ENCODE peak calls at places on chromosomes 4 and X, in five cellular contexts. One of them, this sample, is unnamed.
A peak's percentile ranks its signal among the peaks of the same experiment; 100 is the strongest.

GRCh38 chr4:173009129-173009823 is 159.3 kb upstream of the GALNT7 start:
- DNase-seq in HCT116: no peak
- DNase-seq in endothelial cell of umbilical vein: no peak
- DNase-seq in K562: no peak
- DNase-seq in SK-N-SH: no peak
- DNase-seq in this sample: no peak

GRCh38 chrX:117429511-117429910 is 687.1 kb downstream of the KLHL13 start:
- DNase-seq in HCT116: no peak
- DNase-seq in endothelial cell of umbilical vein: no peak
- DNase-seq in K562: no peak
- DNase-seq in SK-N-SH: no peak
- DNase-seq in this sample: no peak

GRCh38 chrX:50827996-50828395 is 14.0 kb upstream of the SHROOM4 start:
- DNase-seq in HCT116: peak; percentile 27
- DNase-seq in endothelial cell of umbilical vein: peak; percentile 12
- DNase-seq in K562: no peak
- DNase-seq in SK-N-SH: no peak
- DNase-seq in this sample: no peak

GRCh38 chrX:133307637-133308485 is 89.7 kb upstream of the TFDP3 start:
- DNase-seq in HCT116: no peak
- DNase-seq in endothelial cell of umbilical vein: no peak
- DNase-seq in K562: peak; percentile 6
- DNase-seq in SK-N-SH: no peak
- DNase-seq in this sample: no peak

GRCh38 chr4:147388016-147388415 is 92.9 kb upstream of the EDNRA start:
- DNase-seq in HCT116: no peak
- DNase-seq in endothelial cell of umbilical vein: no peak
- DNase-seq in K562: no peak
- DNase-seq in SK-N-SH: no peak
- DNase-seq in this sample: no peak

GRCh38 chr4:23835814-23836478 is 53.9 kb downstream of the PPARGC1A start:
- DNase-seq in HCT116: no peak
- DNase-seq in endothelial cell of umbilical vein: no peak
- DNase-seq in K562: no peak
- DNase-seq in SK-N-SH: no peak
- DNase-seq in this sample: no peak

GRCh38 chrX:21940356-21940829 is at the start of gene SMS:
- DNase-seq in HCT116: no peak
- DNase-seq in endothelial cell of umbilical vein: peak; percentile 66
- DNase-seq in K562: peak; percentile 89
- DNase-seq in SK-N-SH: peak; percentile 88
- DNase-seq in this sample: peak; percentile 89

GRCh38 chr4:111031180-111031579 is 408.3 kb upstream of the PITX2 start:
- DNase-seq in HCT116: no peak
- DNase-seq in endothelial cell of umbilical vein: no peak
- DNase-seq in K562: no peak
- DNase-seq in SK-N-SH: no peak
- DNase-seq in this sample: no peak

GRCh38 chrX:38968344-38968743 is 167.1 kb downstream of the MID1IP1 start:
- DNase-seq in HCT116: no peak
- DNase-seq in endothelial cell of umbilical vein: no peak
- DNase-seq in K562: no peak
- DNase-seq in SK-N-SH: no peak
- DNase-seq in this sample: no peak

GRCh38 chr4:2384245-2384644 is 34.2 kb downstream of the ZFYVE28 start:
- DNase-seq in HCT116: no peak
- DNase-seq in endothelial cell of umbilical vein: no peak
- DNase-seq in K562: no peak
- DNase-seq in SK-N-SH: no peak
- DNase-seq in this sample: no peak
- TF ChIP-seq CTCF in HCT116: no peak
- TF ChIP-seq CTCF in endothelial cell of umbilical vein: no peak
- TF ChIP-seq CTCF in K562: no peak
- TF ChIP-seq CTCF in SK-N-SH: no peak
- TF ChIP-seq CTCF in this sample: no peak

GRCh38 chr4:81003549-81004240 is 26.8 kb upstream of the BMP3 start:
- DNase-seq in HCT116: no peak
- DNase-seq in endothelial cell of umbilical vein: no peak
- DNase-seq in K562: no peak
- DNase-seq in SK-N-SH: no peak
- DNase-seq in this sample: no peak
- TF ChIP-seq POLR2AphosphoS5 in HCT116: no peak
- TF ChIP-seq POLR2AphosphoS5 in endothelial cell of umbilical vein: no peak
- TF ChIP-seq POLR2AphosphoS5 in K562: no peak
- TF ChIP-seq POLR2AphosphoS5 in SK-N-SH: no peak
- TF ChIP-seq POLR2AphosphoS5 in this sample: no peak

GRCh38 chr4:145840162-145840768 is 98.4 kb downstream of the ZNF827 start:
- DNase-seq in HCT116: peak; percentile 35
- DNase-seq in endothelial cell of umbilical vein: peak; percentile 67
- DNase-seq in K562: peak; percentile 15
- DNase-seq in SK-N-SH: peak; percentile 62
- DNase-seq in this sample: no peak
- TF ChIP-seq CTCF in HCT116: peak; percentile 61
- TF ChIP-seq CTCF in endothelial cell of umbilical vein: peak; percentile 33
- TF ChIP-seq CTCF in K562: peak; percentile 35
- TF ChIP-seq CTCF in SK-N-SH: peak; percentile 64
- TF ChIP-seq CTCF in this sample: no peak

GRCh38 chrX:13101439-13102139 is 57.2 kb upstream of the FAM9C start:
- DNase-seq in HCT116: peak; percentile 73
- DNase-seq in endothelial cell of umbilical vein: peak; percentile 90
- DNase-seq in K562: peak; percentile 73
- DNase-seq in SK-N-SH: no peak
- DNase-seq in this sample: peak; percentile 85
- TF ChIP-seq POLR2AphosphoS5 in HCT116: peak; percentile 55
- TF ChIP-seq POLR2AphosphoS5 in endothelial cell of umbilical vein: peak; percentile 52
- TF ChIP-seq POLR2AphosphoS5 in K562: no peak
- TF ChIP-seq POLR2AphosphoS5 in SK-N-SH: peak; percentile 33
- TF ChIP-seq POLR2AphosphoS5 in this sample: no peak

GRCh38 chr4:153576443-153576774 is 107.7 kb upstream of the TLR2 start:
- DNase-seq in HCT116: no peak
- DNase-seq in endothelial cell of umbilical vein: no peak
- DNase-seq in K562: no peak
- DNase-seq in SK-N-SH: no peak
- DNase-seq in this sample: no peak
- TF ChIP-seq CTCF in HCT116: no peak
- TF ChIP-seq CTCF in endothelial cell of umbilical vein: no peak
- TF ChIP-seq CTCF in K562: no peak
- TF ChIP-seq CTCF in SK-N-SH: no peak
- TF ChIP-seq CTCF in this sample: peak; percentile 10

GRCh38 chr4:139035650-139036049 is 20.1 kb downstream of the NOCT start:
- DNase-seq in HCT116: no peak
- DNase-seq in endothelial cell of umbilical vein: no peak
- DNase-seq in K562: no peak
- DNase-seq in SK-N-SH: no peak
- DNase-seq in this sample: no peak
- TF ChIP-seq POLR2AphosphoS5 in HCT116: no peak
- TF ChIP-seq POLR2AphosphoS5 in endothelial cell of umbilical vein: no peak
- TF ChIP-seq POLR2AphosphoS5 in K562: no peak
- TF ChIP-seq POLR2AphosphoS5 in SK-N-SH: no peak
- TF ChIP-seq POLR2AphosphoS5 in this sample: peak; percentile 19

GRCh38 chrX:67781132-67781531 is 237.3 kb downstream of the AR start:
- DNase-seq in HCT116: no peak
- DNase-seq in endothelial cell of umbilical vein: no peak
- DNase-seq in K562: no peak
- DNase-seq in SK-N-SH: no peak
- DNase-seq in this sample: no peak
- TF ChIP-seq CTCF in HCT116: no peak
- TF ChIP-seq CTCF in endothelial cell of umbilical vein: peak; percentile 49
- TF ChIP-seq CTCF in K562: no peak
- TF ChIP-seq CTCF in SK-N-SH: no peak
- TF ChIP-seq CTCF in this sample: no peak

DNA sequence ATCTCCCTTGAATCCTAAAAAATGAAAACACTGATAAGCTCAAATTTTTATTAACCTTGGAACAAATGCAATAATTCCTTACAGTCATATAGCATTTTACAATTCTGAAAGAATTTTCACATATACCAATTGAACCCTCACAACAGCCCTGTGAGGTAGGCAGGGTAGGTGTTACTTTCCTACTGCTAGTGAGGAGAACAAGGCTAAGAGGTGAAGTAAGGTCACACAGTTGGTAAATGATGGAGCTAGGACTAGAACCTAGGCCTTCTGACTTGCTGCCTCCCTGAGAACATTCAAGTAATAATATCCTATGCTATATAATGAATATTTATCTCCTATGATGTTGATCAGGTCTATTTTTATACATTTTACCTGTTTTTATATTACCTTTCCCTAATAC is 9.7 kb downstream of the TAF9B start:
- DNase-seq in HCT116: no peak
- DNase-seq in endothelial cell of umbilical vein: no peak
- DNase-seq in K562: no peak
- DNase-seq in SK-N-SH: no peak
- DNase-seq in this sample: no peak
- TF ChIP-seq POLR2AphosphoS5 in HCT116: no peak
- TF ChIP-seq POLR2AphosphoS5 in endothelial cell of umbilical vein: no peak
- TF ChIP-seq POLR2AphosphoS5 in K562: no peak
- TF ChIP-seq POLR2AphosphoS5 in SK-N-SH: no peak
- TF ChIP-seq POLR2AphosphoS5 in this sample: no peak